ENCODE peak calls at places on chromosome 15, in four cellular contexts. U is testis, T is neural progenitor cell, A is sigmoid colon. M is an unnamed sample.

GRCh38 chr15:73650387-73651126 is 17.4 kb upstream of the NPTN start:
- DNase-seq in T (no peak), A (no peak), U (no peak), M (no peak)

GRCh38 chr15:89377842-89378698 is 43.4 kb upstream of the POLG start:
- DNase-seq in T (peak), A (no peak), U (peak), M (peak)

GRCh38 chr15:73784299-73784698 is 31.1 kb upstream of the INSYN1 start:
- DNase-seq in T (no peak), U (no peak), A (no peak), M (no peak)

GRCh38 chr15:25905140-25905539 is 42.0 kb upstream of the ATP10A start:
- DNase-seq in T (no peak), A (peak), U (no peak), M (no peak)

GRCh38 chr15:42152196-42152920 is 4.1 kb downstream of the PLA2G4F start:
- DNase-seq in T (no peak), U (no peak), A (no peak), M (no peak)

GRCh38 chr15:20348291-20348899 is 193.2 kb downstream of the GOLGA6L6 start:
- DNase-seq in A (peak), T (no peak), U (no peak), M (no peak)

GRCh38 chr15:47887181-47887580 is 169.9 kb downstream of the SEMA6D start:
- DNase-seq in T (peak), U (no peak), A (no peak), M (no peak)

GRCh38 chr15:68218847-68219798 is 10.4 kb downstream of the CLN6 start:
- DNase-seq in A (peak), T (no peak), U (no peak), M (no peak)

GRCh38 chr15:99507016-99507731 is 58.6 kb upstream of the MEF2A start:
- DNase-seq in U (peak), A (no peak), T (no peak), M (no peak)

GRCh38 chr15:41891946-41892345 is 1.9 kb downstream of the SPTBN5 start:
- DNase-seq in A (no peak), T (no peak), U (no peak), M (no peak)

GRCh38 chr15:98506172-98506571 is 142.2 kb upstream of the IGF1R start:
- DNase-seq in T (no peak), U (no peak), A (no peak), M (no peak)

GRCh38 chr15:96330064-96330449 is 443 bp upstream of the NR2F2 start:
- DNase-seq in T (no peak), U (peak), A (peak), M (no peak)

GRCh38 chr15:43229977-43230376 is 9.2 kb upstream of the EPB42 start:
- DNase-seq in A (no peak), U (peak), T (no peak), M (no peak)

GRCh38 chr15:38696120-38696727 is 131.6 kb upstream of the RASGRP1 start:
- DNase-seq in T (no peak), U (no peak), A (no peak), M (no peak)

GRCh38 chr15:78623786-78624497 is 3.1 kb upstream of the CHRNA3 start:
- DNase-seq in U (no peak), T (no peak), A (no peak), M (no peak)

GRCh38 chr15:74497584-74497983 is 36.6 kb upstream of the UBL7 start:
- DNase-seq in U (no peak), T (no peak), A (no peak), M (no peak)

GRCh38 chr15:69484837-69485236 is 32.2 kb downstream of the RPLP1 start:
- DNase-seq in A (no peak), U (no peak), T (no peak), M (no peak)

GRCh38 chr15:82047493-82048446 is 2.0 kb upstream of the MEX3B start:
- DNase-seq in A (no peak), T (peak), U (peak), M (peak)

GRCh38 chr15:73907018-73907394 is 19.3 kb upstream of the LOXL1 start:
- DNase-seq in T (no peak), A (no peak), U (no peak), M (no peak)

GRCh38 chr15:45729146-45729545 is 94.3 kb downstream of the SQOR start:
- DNase-seq in A (no peak), T (no peak), U (no peak), M (no peak)

GRCh38 chr15:90121086-90121485 is 18.8 kb upstream of the IDH2 start:
- DNase-seq in U (no peak), A (no peak), T (no peak), M (no peak)

GRCh38 chr15:96670389-96670788 is 339.9 kb downstream of the NR2F2 start:
- DNase-seq in T (no peak), A (no peak), U (no peak), M (no peak)

GRCh38 chr15:59997070-59997701 is 6.9 kb upstream of the FOXB1 start:
- DNase-seq in A (no peak), U (peak), T (peak), M (no peak)
- H3K4me3 ChIP-seq in A (peak), U (peak), T (peak), M (no peak)

DNA sequence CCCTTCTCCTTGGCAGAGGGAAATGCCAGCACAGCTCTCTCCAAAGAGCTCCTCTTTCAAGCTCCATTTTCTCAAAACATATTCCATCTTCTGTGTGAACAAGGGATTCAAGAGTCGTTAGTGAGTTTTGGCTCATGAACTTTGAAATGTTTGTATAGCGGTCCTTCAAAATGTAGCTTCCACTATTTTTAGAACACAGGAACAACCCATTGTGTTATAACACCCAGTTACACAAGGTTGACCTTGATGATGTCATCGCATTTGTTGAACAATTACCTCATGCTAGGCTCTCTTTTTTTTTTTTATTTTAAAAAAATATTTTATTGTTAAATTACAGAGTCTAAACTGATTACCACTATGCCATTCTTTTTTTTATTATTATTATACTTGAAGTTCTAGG is 251.7 kb downstream of the THSD4 start:
- DNase-seq in T (no peak), A (no peak), U (no peak), M (no peak)
- H3K27ac ChIP-seq in T (no peak), A (no peak), U (no peak), M (no peak)

GRCh38 chr15:86002444-86002843 is 77.2 kb upstream of the AGBL1 start:
- DNase-seq in A (no peak), T (no peak), U (no peak), M (no peak)

GRCh38 chr15:85997618-85998017 is 82.1 kb upstream of the AGBL1 start:
- DNase-seq in T (no peak), U (no peak), A (no peak), M (no peak)

GRCh38 chr15:86004061-86004460 is 75.6 kb upstream of the AGBL1 start:
- DNase-seq in A (no peak), T (no peak), U (no peak), M (no peak)

GRCh38 chr15:85999658-86000057 is 80.0 kb upstream of the AGBL1 start:
- DNase-seq in U (no peak), A (no peak), T (no peak), M (no peak)

DNA sequence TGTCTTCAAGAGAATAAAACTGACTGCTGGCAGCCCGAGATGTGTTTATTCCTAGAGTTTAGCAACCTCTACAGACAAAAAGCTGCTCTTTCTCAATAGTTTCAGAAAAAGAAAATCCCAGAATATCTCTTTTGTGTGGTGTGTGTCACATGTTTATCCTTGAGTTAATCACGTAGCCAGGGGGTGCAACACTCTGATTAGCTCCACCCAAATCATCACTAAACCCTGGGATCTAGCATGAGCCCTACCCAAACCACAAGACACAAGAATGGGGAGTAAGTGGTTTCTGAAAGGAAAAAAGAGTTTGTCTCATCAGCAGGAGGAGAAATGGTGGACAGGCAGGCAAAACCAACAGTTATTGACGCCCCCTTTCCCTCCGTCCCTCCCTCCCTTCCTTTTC is 78.5 kb upstream of the AGBL1 start:
- DNase-seq in A (no peak), U (no peak), T (peak), M (no peak)
- H3K4me3 ChIP-seq in A (no peak), U (no peak), T (no peak), M (no peak)

DNA sequence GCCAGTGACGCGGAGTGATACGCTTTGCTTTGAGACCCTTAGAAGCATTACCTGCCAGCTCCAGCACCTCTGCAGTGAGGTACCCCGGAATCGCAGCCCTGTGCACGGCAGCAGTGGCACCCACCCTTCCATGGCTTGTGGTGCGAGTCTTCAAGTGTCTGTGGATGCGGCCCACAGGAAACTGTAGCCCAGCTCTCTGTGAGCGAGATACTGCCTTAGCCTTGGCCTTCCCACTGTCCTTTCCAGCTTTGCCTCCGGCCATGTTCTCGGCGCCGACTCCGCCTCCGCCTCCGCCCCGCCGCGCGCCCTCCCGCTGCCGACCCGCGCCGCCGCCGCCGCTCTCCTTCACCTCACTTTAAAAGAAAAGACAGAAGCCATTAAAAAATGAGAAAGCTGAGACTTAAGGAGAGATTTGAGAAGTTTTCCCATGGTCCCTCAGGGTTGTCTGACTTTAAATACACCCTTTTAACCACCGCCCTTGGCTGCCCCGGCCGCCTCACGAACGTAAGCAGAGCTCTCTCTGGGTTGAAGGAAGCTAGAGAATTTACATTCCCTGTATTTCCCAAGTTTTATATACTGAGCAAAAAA is 78.5 kb upstream of the FAM174B start:
- DNase-seq in T (no peak), A (no peak), U (peak), M (peak)
- H3K27ac ChIP-seq in T (no peak), A (peak), U (peak), M (peak)

DNA sequence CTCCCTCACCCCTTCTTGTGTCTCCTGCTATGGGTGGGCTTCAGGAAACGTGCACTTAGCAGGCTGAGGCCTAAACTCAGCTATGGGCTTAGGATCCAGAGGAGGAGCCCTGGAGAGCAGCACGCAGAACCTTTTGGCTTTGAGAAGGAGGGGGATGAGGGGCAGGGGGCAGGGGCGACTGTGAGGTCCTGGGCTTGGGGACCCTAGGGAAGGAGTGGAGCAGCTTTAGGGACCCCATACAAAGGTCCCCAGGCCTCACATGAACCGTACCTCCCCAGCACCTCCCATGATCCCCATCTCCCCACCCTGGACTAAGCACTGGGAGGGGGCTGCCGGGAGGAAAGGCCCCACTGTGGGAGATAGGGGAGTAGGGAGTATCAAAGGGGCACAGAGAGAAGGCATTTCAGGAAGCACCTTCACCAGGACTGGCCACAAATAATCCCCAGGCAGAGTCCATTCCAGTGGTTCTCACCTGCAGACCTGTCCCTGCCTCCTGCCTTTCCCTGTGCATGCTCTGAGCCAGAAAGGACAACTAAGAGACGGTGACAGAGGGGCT is 62.0 kb upstream of the KLF13 start:
- DNase-seq in U (peak), T (peak), A (no peak), M (peak)
- H3K4me3 ChIP-seq in U (no peak), T (no peak), A (no peak), M (no peak)

DNA sequence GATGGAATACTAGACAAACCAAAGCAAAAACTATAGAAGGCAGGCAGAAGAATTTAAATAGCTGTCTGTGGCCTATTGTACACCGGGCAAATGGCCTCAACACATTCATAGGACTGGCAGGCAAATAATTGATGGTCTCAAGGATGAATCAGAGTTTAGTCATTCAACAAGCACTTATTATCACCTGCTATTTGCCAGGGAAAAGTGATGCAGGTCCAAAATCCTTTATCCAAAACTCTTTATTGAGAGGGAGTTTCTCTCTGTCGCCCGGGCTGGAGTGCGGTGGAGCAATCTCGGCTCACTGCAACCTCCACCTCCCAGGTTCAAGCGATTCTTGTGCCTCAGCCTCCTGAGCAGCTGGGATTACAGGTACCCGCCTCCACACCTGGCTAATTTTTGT is 2.3 kb downstream of the EIF2AK4 start:
- DNase-seq in A (no peak), T (no peak), U (no peak), M (no peak)
- H3K27ac ChIP-seq in A (no peak), T (no peak), U (no peak), M (no peak)

GRCh38 chr15:49844390-49844789 is 223.5 kb downstream of the DTWD1 start:
- DNase-seq in A (no peak), U (no peak), T (no peak), M (no peak)

GRCh38 chr15:49847436-49847835 is 226.6 kb downstream of the DTWD1 start:
- DNase-seq in U (no peak), T (no peak), A (no peak), M (no peak)

GRCh38 chr15:49847937-49848823 is 227.3 kb downstream of the DTWD1 start:
- DNase-seq in U (no peak), A (no peak), T (no peak), M (no peak)

GRCh38 chr15:49852756-49853155 is 231.9 kb downstream of the DTWD1 start:
- DNase-seq in U (no peak), A (no peak), T (no peak), M (no peak)

GRCh38 chr15:49848824-49849209 is 228.0 kb downstream of the DTWD1 start:
- DNase-seq in U (no peak), T (no peak), A (no peak), M (no peak)
- H3K4me3 ChIP-seq in U (no peak), T (no peak), A (no peak), M (no peak)

DNA sequence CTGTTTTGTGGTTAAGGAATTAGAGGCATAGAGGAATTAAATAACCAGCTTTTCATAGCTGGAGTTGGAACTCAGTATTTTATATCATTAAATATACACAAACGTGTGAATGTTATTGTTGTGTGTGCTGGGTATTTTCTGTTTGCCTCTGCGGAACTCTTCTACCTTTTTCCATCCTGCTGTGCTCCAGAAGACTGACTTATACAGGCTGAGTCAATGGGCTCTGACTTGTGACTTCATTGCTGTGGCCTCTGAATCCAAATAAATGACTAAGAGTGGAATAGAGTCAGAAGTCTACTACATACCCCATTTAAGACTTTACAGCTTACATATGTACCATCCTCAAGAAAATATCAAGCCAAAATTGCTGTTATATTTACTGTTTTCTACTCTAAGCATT is 17.6 kb downstream of the ARIH1 start:
- DNase-seq in A (no peak), T (no peak), U (no peak), M (no peak)
- H3K27ac ChIP-seq in A (no peak), T (no peak), U (no peak), M (no peak)

GRCh38 chr15:33535135-33535534 is 224.4 kb downstream of the RYR3 start:
- DNase-seq in A (no peak), T (no peak), U (no peak), M (no peak)

GRCh38 chr15:33533197-33533596 is 222.4 kb downstream of the RYR3 start:
- DNase-seq in T (no peak), A (no peak), U (no peak), M (no peak)

GRCh38 chr15:33540174-33540573 is 229.4 kb downstream of the RYR3 start:
- DNase-seq in T (no peak), A (no peak), U (no peak), M (no peak)

GRCh38 chr15:33534642-33535041 is 223.9 kb downstream of the RYR3 start:
- DNase-seq in T (no peak), A (no peak), U (no peak), M (no peak)
- H3K4me3 ChIP-seq in T (no peak), A (no peak), U (no peak), M (no peak)

DNA sequence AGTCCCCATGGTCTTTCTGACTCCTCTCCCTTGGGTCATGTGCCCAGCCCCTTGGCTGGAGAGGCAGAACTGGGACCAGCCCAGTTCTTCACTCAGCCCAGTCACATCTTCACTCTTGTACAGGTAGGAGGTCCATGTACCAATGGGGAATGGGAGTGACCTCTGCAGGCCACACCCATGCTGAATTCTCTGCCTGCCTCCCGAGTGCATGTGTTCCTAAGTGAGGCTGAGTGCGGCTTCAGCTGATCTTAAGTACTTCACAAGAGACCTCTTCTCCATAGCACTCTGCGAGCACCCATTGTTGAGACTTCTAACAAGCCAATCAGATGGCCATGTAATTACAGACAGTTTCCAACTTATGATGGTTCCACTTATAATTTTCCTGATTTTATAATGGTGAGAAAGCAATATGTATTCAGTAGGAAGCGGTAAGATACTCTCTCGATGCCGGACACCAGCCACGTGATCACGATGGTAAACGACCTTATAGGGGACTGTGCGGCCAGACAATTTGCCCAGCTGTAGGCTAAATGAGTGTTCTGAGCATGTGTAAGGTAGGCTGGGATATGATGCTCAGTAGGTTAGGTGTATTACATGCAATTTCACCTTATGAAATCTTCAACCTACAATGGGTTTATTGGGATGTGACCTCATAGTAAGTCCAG is 112.1 kb downstream of the KLF13 start:
- DNase-seq in T (no peak), A (no peak), U (no peak), M (no peak)
- H3K27ac ChIP-seq in T (no peak), A (no peak), U (no peak), M (no peak)

M was measured in dorsolateral prefrontal cortex.